ENCODE peak calls at places on chromosomes 13 and 19, in seven cellular contexts. Y, G, X, L, A, H and D are unnamed samples.

GRCh38 chr19:18473706-18474087 is 35.8 kb upstream of the ISYNA1 start:
- DNase-seq in X (no peak), G (no peak), A (no peak), Y (no peak), L (no peak), H (no peak), D (no peak)

GRCh38 chr13:68697551-68697950 is 1410.1 kb upstream of the ATXN8OS start:
- DNase-seq in H (no peak), G (no peak), A (no peak), L (no peak), Y (no peak), X (no peak), D (no peak)

GRCh38 chr13:104984296-104984818 is 1551.1 kb downstream of the EFNB2 start:
- DNase-seq in L (no peak), X (no peak), Y (peak; percentile 33), G (no peak), A (peak; percentile 55), H (peak; percentile 86), D (no peak)

GRCh38 chr13:38419312-38419873 is 69.7 kb downstream of the UFM1 start:
- DNase-seq in X (no peak), A (no peak), L (no peak), H (no peak), G (no peak), Y (no peak), D (no peak)

GRCh38 chr19:17865364-17866311 is 5.9 kb downstream of the RPL18A start:
- DNase-seq in L (no peak), X (no peak), H (no peak), G (peak; percentile 36), Y (no peak), A (peak; percentile 72), D (no peak)

GRCh38 chr13:114108141-114108761 is 24.2 kb downstream of the RASA3 start:
- DNase-seq in Y (no peak), H (no peak), X (no peak), L (no peak), G (no peak), A (no peak), D (no peak)

GRCh38 chr13:50370303-50370950 is 355.2 kb downstream of the KCNRG start:
- DNase-seq in Y (no peak), A (no peak), H (no peak), L (no peak), G (no peak), X (no peak), D (no peak)

GRCh38 chr13:68291595-68291994 is 1061.5 kb upstream of the PCDH9 start:
- DNase-seq in X (no peak), G (no peak), Y (no peak), H (no peak), L (no peak), A (no peak), D (no peak)

GRCh38 chr13:41137951-41138350 is 5.3 kb upstream of the KBTBD6 start:
- DNase-seq in H (no peak), Y (no peak), L (no peak), X (no peak), A (no peak), G (peak; percentile 64), D (no peak)

GRCh38 chr13:32136061-32136460 is 104.5 kb downstream of the FRY start:
- DNase-seq in A (no peak), L (no peak), X (no peak), G (no peak), Y (no peak), H (no peak), D (no peak)

GRCh38 chr19:5951338-5951861 is 26.5 kb downstream of the RANBP3 start:
- DNase-seq in G (no peak), X (no peak), H (no peak), L (no peak), Y (no peak), A (no peak), D (no peak)

GRCh38 chr19:17183271-17183757 is 31.8 kb upstream of the USE1 start:
- DNase-seq in X (no peak), A (peak; percentile 48), H (no peak), L (no peak), Y (peak; percentile 17), G (no peak), D (no peak)

GRCh38 chr19:16074488-16075365 is 1.6 kb upstream of the TPM4 start:
- DNase-seq in X (no peak), H (no peak), A (no peak), Y (no peak), G (no peak), L (no peak), D (no peak)

GRCh38 chr13:31697290-31697689 is 42.0 kb upstream of the RXFP2 start:
- DNase-seq in X (peak; percentile 23), G (peak; percentile 29), H (no peak), A (no peak), L (no peak), Y (no peak), D (no peak)

GRCh38 chr19:13150919-13151604 is 851 bp downstream of the IER2 start:
- DNase-seq in G (peak; percentile 41), A (no peak), H (peak; percentile 19), X (no peak), Y (no peak), L (no peak), D (peak; percentile 8)

GRCh38 chr19:19540707-19541515 is 2.8 kb downstream of the CILP2 start:
- DNase-seq in H (peak; percentile 18), L (peak; percentile 81), G (peak; percentile 65), X (peak; percentile 80), A (peak; percentile 88), Y (peak; percentile 71), D (peak; percentile 58)

GRCh38 chr19:18157465-18158063 is 4.6 kb downstream of the PIK3R2 start:
- DNase-seq in X (no peak), A (no peak), L (peak; percentile 56), Y (no peak), H (no peak), G (no peak), D (no peak)

GRCh38 chr13:86862137-86862536 is 809.0 kb upstream of the SLITRK5 start:
- DNase-seq in X (no peak), L (no peak), G (no peak), A (no peak), H (no peak), Y (no peak), D (no peak)

GRCh38 chr19:5086725-5087439 is 118.0 kb downstream of the KDM4B start:
- DNase-seq in A (no peak), Y (no peak), G (no peak), X (no peak), L (no peak), H (no peak), D (no peak)